ENCODE peak calls at places on chromosomes 5 and 9, in eight cellular contexts. R, C, U, Q, X, W, D and E are unnamed samples.

GRCh38 chr9:108041551-108041950 is 552.0 kb upstream of the KLF4 start:
- DNase-seq in W (no peak), C (no peak), D (no peak), U (no peak), Q (peak; percentile 69), R (no peak), X (no peak), E (no peak)

GRCh38 chr5:40679998-40680681 is 425 bp downstream of the PTGER4 start:
- DNase-seq in U (no peak), X (no peak), Q (no peak), R (no peak), W (no peak), C (no peak), D (peak; percentile 27), E (peak; percentile 36)

GRCh38 chr5:156481741-156482140 is 154.8 kb downstream of the SGCD start:
- DNase-seq in X (no peak), R (no peak), C (no peak), U (no peak), Q (peak; percentile 16), D (no peak), W (no peak), E (no peak)

GRCh38 chr5:178436326-178436940 is 153.8 kb downstream of the COL23A1 start:
- DNase-seq in D (no peak), C (no peak), Q (no peak), W (no peak), R (no peak), X (no peak), U (no peak), E (no peak)

GRCh38 chr5:176542596-176543427 is 5.6 kb upstream of the RNF44 start:
- DNase-seq in U (no peak), X (peak; percentile 48), C (no peak), D (no peak), W (no peak), Q (peak; percentile 23), R (no peak), E (no peak)

GRCh38 chr5:105501315-105501714 is 1938.7 kb upstream of the NUDT12 start:
- DNase-seq in X (no peak), U (no peak), D (no peak), Q (no peak), W (no peak), R (no peak), C (no peak), E (no peak)

GRCh38 chr9:16515879-16516289 is 354.6 kb downstream of the BNC2 start:
- DNase-seq in Q (peak; percentile 84), R (no peak), W (no peak), D (no peak), X (peak; percentile 55), C (peak; percentile 62), U (no peak), E (no peak)

GRCh38 chr9:91835632-91836031 is 114.4 kb downstream of the ROR2 start:
- DNase-seq in C (no peak), W (no peak), D (no peak), X (no peak), Q (no peak), R (no peak), U (no peak), E (no peak)

GRCh38 chr9:121399883-121400607 is 30.0 kb upstream of the STOM start:
- DNase-seq in W (no peak), Q (peak; percentile 86), U (no peak), C (no peak), D (no peak), R (no peak), X (no peak), E (no peak)

GRCh38 chr5:32172908-32173393 is 1.2 kb downstream of the GOLPH3 start:
- DNase-seq in W (no peak), Q (no peak), R (no peak), X (no peak), C (no peak), D (no peak), U (no peak), E (no peak)

GRCh38 chr5:96144289-96144688 is 182.6 kb upstream of the ELL2 start:
- DNase-seq in D (no peak), C (peak; percentile 31), W (no peak), U (no peak), Q (no peak), X (no peak), R (peak; percentile 65), E (no peak)

GRCh38 chr5:390571-391491 is 52.1 kb upstream of the EXOC3 start:
- DNase-seq in C (no peak), Q (no peak), D (no peak), X (no peak), U (no peak), R (peak; percentile 24), W (no peak), E (peak; percentile 45)

GRCh38 chr9:33752130-33752637 is 43.2 kb upstream of the PRSS3 start:
- DNase-seq in U (no peak), X (no peak), W (no peak), Q (no peak), R (no peak), C (no peak), D (no peak), E (no peak)

GRCh38 chr9:14396171-14396570 is 82.2 kb upstream of the NFIB start:
- DNase-seq in C (no peak), W (no peak), X (no peak), D (no peak), Q (no peak), R (no peak), U (no peak), E (peak; percentile 44)

GRCh38 chr9:86667307-86667706 is 280.0 kb downstream of the GAS1 start:
- DNase-seq in W (no peak), U (no peak), R (no peak), D (no peak), Q (peak; percentile 74), C (no peak), X (no peak), E (no peak)

GRCh38 chr5:42801516-42802166 is 10.1 kb downstream of the SELENOP start:
- DNase-seq in D (no peak), X (no peak), R (no peak), U (no peak), Q (no peak), W (no peak), C (no peak), E (no peak)

GRCh38 chr5:42800748-42801330 is 10.9 kb downstream of the SELENOP start:
- DNase-seq in W (no peak), C (no peak), Q (no peak), X (no peak), U (no peak), R (no peak), D (no peak), E (no peak)

GRCh38 chr5:42799241-42799608 is 12.5 kb downstream of the SELENOP start:
- DNase-seq in X (no peak), C (no peak), D (no peak), U (no peak), W (no peak), R (no peak), Q (no peak), E (no peak)

GRCh38 chr5:42799668-42800114 is 12.0 kb downstream of the SELENOP start:
- DNase-seq in R (no peak), C (no peak), Q (no peak), D (no peak), W (no peak), X (no peak), U (no peak), E (no peak)

GRCh38 chr5:42798284-42799240 is 13.1 kb downstream of the SELENOP start:
- DNase-seq in C (no peak), Q (no peak), W (no peak), U (no peak), D (no peak), R (peak; percentile 26), X (no peak), E (no peak)
- TF ChIP-seq POLR2A in C (no peak), Q (no peak), W (no peak), U (no peak), D (no peak), R (no peak), X (no peak), E (no peak)

GRCh38 chr9:132792547-132792946 is 85.5 kb downstream of the AK8 start:
- DNase-seq in U (no peak), D (no peak), X (no peak), R (no peak), Q (no peak), W (no peak), C (no peak), E (no peak)

GRCh38 chr9:132794730-132795380 is 83.2 kb downstream of the AK8 start:
- DNase-seq in R (no peak), X (no peak), C (no peak), Q (no peak), D (no peak), U (no peak), W (no peak), E (no peak)

GRCh38 chr9:132789706-132790105 is 88.4 kb downstream of the AK8 start:
- DNase-seq in W (no peak), R (no peak), Q (no peak), D (no peak), U (no peak), X (no peak), C (no peak), E (no peak)

GRCh38 chr9:132793606-132794580 is 84.2 kb downstream of the AK8 start:
- DNase-seq in R (no peak), W (no peak), Q (no peak), X (no peak), C (no peak), D (no peak), U (no peak), E (no peak)

GRCh38 chr9:132791699-132792240 is 86.3 kb downstream of the AK8 start:
- DNase-seq in R (no peak), C (no peak), X (no peak), Q (no peak), U (no peak), W (no peak), D (no peak), E (no peak)
- H3K27me3 ChIP-seq in R (no peaks in the 10 kb centered on the region), C (peaks cover 44% of the 10 kb centered on the region), X (no peaks in the 10 kb centered on the region), Q (peaks cover 29% of the 10 kb centered on the region), U (no peaks in the 10 kb centered on the region), W (no peaks in the 10 kb centered on the region), D (no peaks in the 10 kb centered on the region), E (no peaks in the 10 kb centered on the region)

GRCh38 chr5:132556511-132557424 is at the start of gene RAD50:
- DNase-seq in U (peak; percentile 85), C (peak; percentile 68), Q (peak; percentile 84), X (peak; percentile 94), W (peak; percentile 90), R (peak; percentile 95), D (peak; percentile 92), E (peak; percentile 97)
- TF ChIP-seq POLR2A in U (peak; percentile 76), C (peak; percentile 92), Q (peak; percentile 72), X (peak; percentile 81), W (peak; percentile 88), R (no peak), D (peak; percentile 59), E (no peak)

DNA sequence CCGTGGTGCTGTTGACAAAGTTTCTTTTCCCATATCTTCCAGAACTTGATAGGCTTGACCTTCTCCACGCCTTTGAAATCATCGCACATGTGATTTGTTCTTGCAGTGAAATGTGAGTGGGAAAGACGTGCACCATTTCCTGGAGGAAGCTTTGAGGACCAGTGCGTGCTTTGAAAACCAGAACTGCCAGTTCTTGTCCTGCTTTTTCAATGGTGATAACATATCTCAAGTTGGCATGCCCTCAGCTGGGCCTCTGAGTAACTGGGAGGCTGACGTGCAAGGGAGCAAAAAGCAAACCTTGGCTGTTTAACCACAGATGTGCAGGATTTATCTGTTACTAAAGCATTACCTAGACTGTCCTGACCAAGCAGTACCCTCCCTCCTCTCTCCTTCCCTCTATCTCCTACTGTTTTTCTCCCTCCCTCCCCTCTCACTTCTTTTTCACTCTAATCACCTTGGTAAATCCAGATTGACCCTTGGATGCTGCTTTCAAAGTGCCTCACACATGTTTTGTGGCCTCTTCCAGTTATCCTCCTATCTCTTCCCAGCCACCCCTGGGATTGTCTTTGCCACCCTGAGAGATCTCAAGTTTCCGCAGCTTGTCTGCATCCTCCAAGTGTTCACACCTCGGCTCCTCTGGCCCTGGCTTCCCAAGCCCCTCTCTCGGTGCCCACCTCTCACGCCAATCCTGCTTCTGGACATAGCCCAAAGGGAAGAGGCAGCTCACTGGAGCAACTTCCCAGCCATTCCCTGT is 198.2 kb downstream of the ERCC6L2 start:
- DNase-seq in X (no peak), D (no peak), U (no peak), W (no peak), Q (no peak), C (no peak), R (peak; percentile 89), E (no peak)
- H3K27me3 ChIP-seq in X (no peaks in the 10 kb centered on the region), D (no peaks in the 10 kb centered on the region), U (no peaks in the 10 kb centered on the region), W (no peaks in the 10 kb centered on the region), Q (peaks cover 29% of the 10 kb centered on the region), C (no peaks in the 10 kb centered on the region), R (no peaks in the 10 kb centered on the region), E (no peaks in the 10 kb centered on the region)